ENCODE peak calls at places on chromosomes 3 and 15, in six cellular contexts. One of them, this sample, is unnamed. For H3K79me2, the result is how much of the 10 kb centered on the place peaks cover.

GRCh38 chr3:158918008-158918407 is 116.2 kb downstream of the MFSD1 start:
- DNase-seq in K562: peak
- DNase-seq in HCT116: peak
- DNase-seq in HepG2: peak
- DNase-seq in SK-N-SH: peak
- DNase-seq in GM12878: no peak
- DNase-seq in this sample: peak

GRCh38 chr3:72957303-72957702 is 39.3 kb upstream of the PPP4R2 start:
- DNase-seq in GM12878: no peak
- DNase-seq in K562: no peak
- DNase-seq in SK-N-SH: no peak
- DNase-seq in HCT116: no peak
- DNase-seq in HepG2: peak
- DNase-seq in this sample: no peak

GRCh38 chr15:89127054-89127702 is 38.9 kb downstream of the ABHD2 start:
- DNase-seq in SK-N-SH: no peak
- DNase-seq in HCT116: no peak
- DNase-seq in K562: no peak
- DNase-seq in GM12878: no peak
- DNase-seq in HepG2: no peak
- DNase-seq in this sample: no peak

GRCh38 chr3:153338487-153338886 is 176.5 kb downstream of the RAP2B start:
- DNase-seq in SK-N-SH: no peak
- DNase-seq in GM12878: no peak
- DNase-seq in HCT116: no peak
- DNase-seq in HepG2: no peak
- DNase-seq in K562: no peak
- DNase-seq in this sample: no peak

GRCh38 chr3:123773681-123774431 is 110.3 kb downstream of the MYLK start:
- DNase-seq in GM12878: no peak
- DNase-seq in K562: no peak
- DNase-seq in SK-N-SH: peak
- DNase-seq in HCT116: no peak
- DNase-seq in HepG2: no peak
- DNase-seq in this sample: no peak

GRCh38 chr15:80970658-80971057 is 19.0 kb downstream of the MESD start:
- DNase-seq in K562: no peak
- DNase-seq in GM12878: no peak
- DNase-seq in HCT116: no peak
- DNase-seq in SK-N-SH: no peak
- DNase-seq in HepG2: no peak
- DNase-seq in this sample: no peak

GRCh38 chr15:70806992-70807712 is 43.8 kb upstream of the UACA start:
- DNase-seq in HCT116: no peak
- DNase-seq in K562: no peak
- DNase-seq in GM12878: no peak
- DNase-seq in SK-N-SH: no peak
- DNase-seq in HepG2: no peak
- DNase-seq in this sample: no peak

GRCh38 chr3:43872301-43872700 is 181.6 kb downstream of the ABHD5 start:
- DNase-seq in HCT116: no peak
- DNase-seq in HepG2: no peak
- DNase-seq in GM12878: no peak
- DNase-seq in SK-N-SH: peak
- DNase-seq in K562: no peak
- DNase-seq in this sample: no peak

GRCh38 chr3:185332026-185332735 is 30.8 kb upstream of the MAP3K13 start:
- DNase-seq in GM12878: peak
- DNase-seq in SK-N-SH: no peak
- DNase-seq in K562: no peak
- DNase-seq in HCT116: no peak
- DNase-seq in HepG2: peak
- DNase-seq in this sample: no peak

GRCh38 chr3:147655236-147655635 is 246.1 kb downstream of the ZIC1 start:
- DNase-seq in SK-N-SH: no peak
- DNase-seq in GM12878: no peak
- DNase-seq in K562: no peak
- DNase-seq in HepG2: no peak
- DNase-seq in HCT116: no peak
- DNase-seq in this sample: no peak

GRCh38 chr3:44065741-44066140 is 175.9 kb upstream of the TOPAZ1 start:
- DNase-seq in GM12878: no peak
- DNase-seq in HCT116: no peak
- DNase-seq in HepG2: no peak
- DNase-seq in SK-N-SH: peak
- DNase-seq in K562: no peak
- DNase-seq in this sample: peak

GRCh38 chr15:50051811-50052419 is 67.1 kb downstream of the ATP8B4 start:
- DNase-seq in HepG2: peak
- DNase-seq in SK-N-SH: peak
- DNase-seq in K562: peak
- DNase-seq in HCT116: peak
- DNase-seq in GM12878: no peak
- DNase-seq in this sample: peak

GRCh38 chr3:61574854-61575253 is 13.5 kb downstream of the PTPRG start:
- DNase-seq in HepG2: no peak
- DNase-seq in K562: no peak
- DNase-seq in SK-N-SH: no peak
- DNase-seq in HCT116: no peak
- DNase-seq in GM12878: no peak
- DNase-seq in this sample: no peak

GRCh38 chr3:68705695-68706429 is 226.5 kb downstream of the TAFA4 start:
- DNase-seq in HepG2: no peak
- DNase-seq in SK-N-SH: no peak
- DNase-seq in HCT116: no peak
- DNase-seq in K562: no peak
- DNase-seq in GM12878: no peak
- DNase-seq in this sample: no peak

GRCh38 chr3:110743202-110743601 is 328.4 kb upstream of the NECTIN3 start:
- DNase-seq in K562: no peak
- DNase-seq in SK-N-SH: no peak
- DNase-seq in HCT116: no peak
- DNase-seq in GM12878: no peak
- DNase-seq in HepG2: peak
- DNase-seq in this sample: peak

GRCh38 chr3:24339266-24339825 is 155.3 kb downstream of the THRB start:
- DNase-seq in HCT116: no peak
- DNase-seq in K562: no peak
- DNase-seq in HepG2: no peak
- DNase-seq in SK-N-SH: no peak
- DNase-seq in GM12878: no peak
- DNase-seq in this sample: no peak

GRCh38 chr3:159169828-159170227 is 368.0 kb downstream of the MFSD1 start:
- DNase-seq in SK-N-SH: no peak
- DNase-seq in HepG2: peak
- DNase-seq in K562: no peak
- DNase-seq in HCT116: no peak
- DNase-seq in GM12878: no peak
- DNase-seq in this sample: no peak

GRCh38 chr3:157693762-157694161 is 190.5 kb upstream of the VEPH1 start:
- DNase-seq in GM12878: no peak
- DNase-seq in K562: no peak
- DNase-seq in HCT116: no peak
- DNase-seq in HepG2: no peak
- DNase-seq in SK-N-SH: no peak
- DNase-seq in this sample: no peak

GRCh38 chr3:67000006-67000405 is 1.9 kb downstream of the KBTBD8 start:
- DNase-seq in K562: no peak
- DNase-seq in SK-N-SH: no peak
- DNase-seq in GM12878: peak
- DNase-seq in HCT116: no peak
- DNase-seq in HepG2: no peak
- DNase-seq in this sample: no peak

GRCh38 chr3:133413166-133414020 is 13.5 kb downstream of the BFSP2 start:
- DNase-seq in HepG2: no peak
- DNase-seq in K562: no peak
- DNase-seq in GM12878: no peak
- DNase-seq in HCT116: no peak
- DNase-seq in SK-N-SH: no peak
- DNase-seq in this sample: no peak

GRCh38 chr3:172616061-172616461 is 92.8 kb upstream of the TNFSF10 start:
- DNase-seq in K562: no peak
- DNase-seq in SK-N-SH: no peak
- DNase-seq in GM12878: no peak
- DNase-seq in HCT116: no peak
- DNase-seq in HepG2: no peak
- DNase-seq in this sample: no peak

GRCh38 chr3:9404680-9405079 is 7.3 kb downstream of the SETD5 start:
- DNase-seq in GM12878: no peak
- DNase-seq in SK-N-SH: peak
- DNase-seq in HCT116: no peak
- DNase-seq in K562: no peak
- DNase-seq in HepG2: no peak
- DNase-seq in this sample: no peak

GRCh38 chr3:125154800-125155269 is 57.7 kb downstream of the SLC12A8 start:
- DNase-seq in K562: no peak
- DNase-seq in HCT116: no peak
- DNase-seq in HepG2: no peak
- DNase-seq in SK-N-SH: no peak
- DNase-seq in GM12878: no peak
- DNase-seq in this sample: no peak

GRCh38 chr3:156630081-156630772 is 44.2 kb upstream of the TIPARP start:
- DNase-seq in K562: no peak
- DNase-seq in HCT116: peak
- DNase-seq in SK-N-SH: no peak
- DNase-seq in GM12878: no peak
- DNase-seq in HepG2: no peak
- DNase-seq in this sample: peak

GRCh38 chr15:57033715-57034439 is 115.4 kb downstream of the TCF12 start:
- DNase-seq in GM12878: no peak
- DNase-seq in HepG2: peak
- DNase-seq in HCT116: no peak
- DNase-seq in SK-N-SH: no peak
- DNase-seq in K562: no peak
- DNase-seq in this sample: no peak

GRCh38 chr15:57032338-57032737 is 113.9 kb downstream of the TCF12 start:
- DNase-seq in HepG2: no peak
- DNase-seq in GM12878: no peak
- DNase-seq in SK-N-SH: no peak
- DNase-seq in K562: no peak
- DNase-seq in HCT116: no peak
- DNase-seq in this sample: no peak

GRCh38 chr15:57030011-57030410 is 111.6 kb downstream of the TCF12 start:
- DNase-seq in K562: no peak
- DNase-seq in HCT116: no peak
- DNase-seq in SK-N-SH: no peak
- DNase-seq in GM12878: no peak
- DNase-seq in HepG2: no peak
- DNase-seq in this sample: no peak

GRCh38 chr15:57031082-57031481 is 112.6 kb downstream of the TCF12 start:
- DNase-seq in SK-N-SH: no peak
- DNase-seq in K562: no peak
- DNase-seq in HCT116: no peak
- DNase-seq in HepG2: no peak
- DNase-seq in GM12878: no peak
- DNase-seq in this sample: no peak

DNA sequence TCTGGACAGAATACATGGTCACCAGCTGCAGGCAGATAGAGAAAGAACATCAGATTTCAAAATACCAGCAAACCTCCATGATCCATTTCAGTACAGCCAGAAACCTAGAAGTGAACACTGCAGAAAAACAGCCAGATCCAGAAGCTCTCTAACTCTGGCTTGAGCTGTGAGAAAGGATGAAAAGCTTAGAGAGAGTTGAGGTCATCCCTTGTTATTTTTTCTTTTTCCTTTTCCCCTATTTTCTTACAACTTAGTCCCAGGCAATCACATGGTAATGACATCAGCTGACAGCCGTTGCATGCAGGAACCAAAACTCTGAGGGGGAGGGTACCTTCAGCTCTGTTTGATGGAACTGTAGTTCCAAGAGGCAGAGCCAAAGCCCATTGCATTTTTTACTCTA is 113.2 kb downstream of the TCF12 start:
- DNase-seq in HepG2: no peak
- DNase-seq in GM12878: no peak
- DNase-seq in SK-N-SH: peak
- DNase-seq in HCT116: no peak
- DNase-seq in K562: peak
- DNase-seq in this sample: peak
- TF ChIP-seq REST in HepG2: no peak
- TF ChIP-seq REST in GM12878: no peak
- TF ChIP-seq REST in SK-N-SH: no peak
- TF ChIP-seq REST in HCT116: no peak
- TF ChIP-seq REST in K562: no peak
- TF ChIP-seq REST in this sample: no peak

DNA sequence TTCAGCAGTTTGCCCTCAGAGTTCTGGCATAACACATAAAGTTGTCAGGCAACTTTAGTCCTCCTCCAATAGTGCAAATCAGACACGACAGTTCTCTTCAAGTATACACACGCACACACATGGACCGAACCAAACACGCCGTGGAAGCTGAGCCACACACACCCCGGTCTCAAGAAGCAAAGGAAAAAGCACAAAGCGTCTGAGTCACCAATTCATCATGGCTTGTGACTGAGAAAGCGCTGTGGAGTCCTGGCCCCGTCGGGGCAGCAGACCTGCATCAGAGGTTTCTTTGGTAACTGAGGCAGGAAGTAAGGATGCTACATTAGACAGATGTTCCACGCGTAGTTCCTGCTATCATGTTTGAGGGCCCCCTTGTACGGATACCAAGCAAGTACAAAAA is 85.7 kb downstream of the VGLL4 start:
- DNase-seq in HCT116: no peak
- DNase-seq in HepG2: no peak
- DNase-seq in SK-N-SH: no peak
- DNase-seq in GM12878: no peak
- DNase-seq in K562: no peak
- DNase-seq in this sample: no peak
- H3K79me2 ChIP-seq in HCT116: under half
- H3K79me2 ChIP-seq in HepG2: under half
- H3K79me2 ChIP-seq in SK-N-SH: half or more
- H3K79me2 ChIP-seq in GM12878: under half
- H3K79me2 ChIP-seq in K562: under half
- H3K79me2 ChIP-seq in this sample: under half

GRCh38 chr3:149658444-149659172 is 783 bp upstream of the WWTR1 start:
- DNase-seq in HCT116: peak
- DNase-seq in HepG2: no peak
- DNase-seq in K562: no peak
- DNase-seq in SK-N-SH: peak
- DNase-seq in GM12878: no peak
- DNase-seq in this sample: peak
- TF ChIP-seq REST in HCT116: no peak
- TF ChIP-seq REST in HepG2: no peak
- TF ChIP-seq REST in K562: no peak
- TF ChIP-seq REST in SK-N-SH: no peak
- TF ChIP-seq REST in GM12878: no peak
- TF ChIP-seq REST in this sample: no peak

DNA sequence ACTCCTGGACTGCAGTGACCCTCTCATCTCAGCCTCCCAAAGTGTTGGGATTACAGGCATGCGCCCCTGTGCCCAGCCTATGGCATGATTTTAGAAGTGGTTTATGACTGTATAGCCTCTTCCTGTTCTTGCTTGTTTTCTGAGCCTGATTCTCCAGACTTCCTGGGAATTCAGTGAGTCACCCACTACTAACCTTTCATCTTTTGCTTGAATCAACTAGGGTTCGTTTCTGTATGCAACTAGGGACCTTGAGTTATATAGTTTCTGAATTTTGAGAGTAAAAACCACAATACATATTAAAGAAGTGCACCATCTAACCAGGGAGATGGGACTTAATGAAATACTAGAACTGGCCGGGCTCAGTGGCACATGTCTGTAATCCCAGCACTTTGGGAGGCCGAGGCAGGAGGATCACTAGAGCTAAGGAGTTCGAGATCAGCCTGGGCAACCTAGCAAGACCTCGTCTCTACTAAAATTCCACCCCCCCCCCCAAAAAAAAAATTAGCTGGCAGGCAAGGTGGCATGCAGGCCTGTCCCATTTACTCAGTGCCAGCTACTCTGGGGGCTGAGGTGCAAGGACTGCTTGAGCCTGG is 76.0 kb downstream of the ZNF609 start:
- DNase-seq in SK-N-SH: no peak
- DNase-seq in GM12878: no peak
- DNase-seq in K562: no peak
- DNase-seq in HCT116: peak
- DNase-seq in HepG2: peak
- DNase-seq in this sample: no peak
- H3K79me2 ChIP-seq in SK-N-SH: half or more
- H3K79me2 ChIP-seq in GM12878: half or more
- H3K79me2 ChIP-seq in K562: half or more
- H3K79me2 ChIP-seq in HCT116: half or more
- H3K79me2 ChIP-seq in HepG2: under half
- H3K79me2 ChIP-seq in this sample: half or more